ENCODE peak calls at places on chromosomes 16 and 17, in eight cellular contexts. S, U, L, J, D, Q, I and Z are unnamed samples.

GRCh38 chr16:68893710-68894705 is 50.7 kb downstream of the TANGO6 start:
- DNase-seq in D (peak), L (peak), U (no peak), S (no peak), Q (no peak), I (no peak), J (no peak), Z (no peak)

GRCh38 chr16:81593481-81593880 is 148.9 kb downstream of the CMIP start:
- DNase-seq in I (no peak), J (peak), L (no peak), U (no peak), D (no peak), Q (no peak), S (no peak), Z (no peak)

GRCh38 chr17:38587956-38588771 is 17.6 kb downstream of the SRCIN1 start:
- DNase-seq in D (no peak), U (no peak), J (no peak), L (no peak), S (no peak), I (no peak), Q (no peak), Z (no peak)

GRCh38 chr17:39365252-39365651 is 36.2 kb downstream of the FBXL20 start:
- DNase-seq in L (no peak), D (no peak), J (no peak), I (no peak), Q (no peak), S (no peak), U (no peak), Z (no peak)

GRCh38 chr16:30005341-30006094 is 5.3 kb downstream of the DOC2A start:
- DNase-seq in I (no peak), S (no peak), D (no peak), U (no peak), J (peak), L (no peak), Q (no peak), Z (no peak)

GRCh38 chr17:43572368-43572980 is 26.3 kb upstream of the ETV4 start:
- DNase-seq in I (no peak), S (no peak), Q (no peak), D (no peak), J (no peak), L (no peak), U (no peak), Z (no peak)

GRCh38 chr17:80254396-80255241 is 6.0 kb upstream of the RNF213 start:
- DNase-seq in U (no peak), S (peak), D (peak), J (no peak), L (no peak), Q (peak), I (no peak), Z (peak)

GRCh38 chr16:58264961-58265479 is 29.8 kb downstream of the PRSS54 start:
- DNase-seq in L (no peak), U (peak), Q (no peak), S (peak), I (no peak), J (no peak), D (peak), Z (no peak)

GRCh38 chr17:65018612-65019290 is 37.8 kb downstream of the GNA13 start:
- DNase-seq in S (no peak), L (no peak), Q (no peak), D (no peak), U (no peak), J (no peak), I (no peak), Z (no peak)

GRCh38 chr17:44848257-44848795 is 643 bp downstream of the HIGD1B start:
- DNase-seq in Q (no peak), S (no peak), L (no peak), I (no peak), U (no peak), J (no peak), D (no peak), Z (no peak)

GRCh38 chr17:64750891-64751677 is 89.0 kb upstream of the SMURF2 start:
- DNase-seq in D (no peak), J (no peak), L (no peak), I (no peak), U (no peak), S (no peak), Q (no peak), Z (no peak)

GRCh38 chr17:30254150-30254549 is 18.7 kb upstream of the SLC6A4 start:
- DNase-seq in D (no peak), S (no peak), Q (no peak), I (no peak), J (no peak), U (no peak), L (no peak), Z (no peak)

GRCh38 chr17:77726549-77726957 is 231.9 kb upstream of the TNRC6C start:
- DNase-seq in J (no peak), Q (no peak), S (peak), I (no peak), D (no peak), L (peak), U (no peak), Z (no peak)

GRCh38 chr17:45841883-45842525 is 2.7 kb upstream of the SPPL2C start:
- DNase-seq in L (no peak), D (no peak), S (no peak), Q (no peak), J (peak), U (no peak), I (no peak), Z (no peak)

GRCh38 chr17:40605301-40605700 is 40.0 kb upstream of the CCR7 start:
- DNase-seq in U (no peak), S (no peak), D (no peak), I (no peak), J (no peak), Q (peak), L (no peak), Z (no peak)

GRCh38 chr17:38579934-38580333 is 25.8 kb downstream of the SRCIN1 start:
- DNase-seq in I (no peak), D (peak), U (peak), Q (no peak), L (peak), J (peak), S (no peak), Z (no peak)

GRCh38 chr16:14649816-14650215 is 17.1 kb downstream of the BFAR start:
- DNase-seq in Q (no peak), L (no peak), I (no peak), U (no peak), J (no peak), S (no peak), D (no peak), Z (no peak)

GRCh38 chr16:35629001-35629400 is 2169.6 kb downstream of the TP53TG3F start:
- DNase-seq in U (no peak), Q (no peak), S (no peak), L (no peak), D (no peak), J (no peak), I (no peak), Z (no peak)

GRCh38 chr17:57130708-57131461 is 45.8 kb downstream of the AKAP1 start:
- DNase-seq in U (peak), Q (peak), L (peak), D (peak), I (peak), J (peak), S (peak), Z (peak)

GRCh38 chr16:7597677-7598076 is 265.0 kb downstream of the RBFOX1 start:
- DNase-seq in D (no peak), I (no peak), U (no peak), Q (no peak), S (no peak), J (no peak), L (no peak), Z (no peak)

GRCh38 chr17:4407851-4408250 is 25.9 kb upstream of the SPNS3 start:
- DNase-seq in D (peak), J (no peak), S (peak), Q (no peak), U (no peak), L (no peak), I (no peak), Z (no peak)

GRCh38 chr16:67174706-67175231 is 4.4 kb downstream of the NOL3 start:
- DNase-seq in D (no peak), L (no peak), Q (no peak), U (no peak), I (no peak), J (no peak), S (no peak), Z (no peak)

GRCh38 chr17:40922239-40922638 is 15.2 kb downstream of the KRT23 start:
- DNase-seq in I (no peak), S (peak), L (no peak), U (peak), Q (no peak), D (no peak), J (no peak), Z (no peak)

GRCh38 chr17:80921741-80922579 is 69.7 kb upstream of the CHMP6 start:
- DNase-seq in S (no peak), Q (no peak), J (no peak), U (no peak), I (no peak), D (no peak), L (no peak), Z (no peak)

GRCh38 chr17:72222971-72223370 is 102.2 kb downstream of the SOX9 start:
- DNase-seq in D (no peak), L (no peak), Q (no peak), S (no peak), J (no peak), I (no peak), U (no peak), Z (no peak)

GRCh38 chr16:7086842-7087616 is 245.6 kb upstream of the RBFOX1 start:
- DNase-seq in J (peak), Q (no peak), U (no peak), S (no peak), L (peak), I (no peak), D (peak), Z (no peak)

GRCh38 chr17:49055181-49055927 is 58.2 kb downstream of the IGF2BP1 start:
- DNase-seq in L (peak), D (no peak), Q (no peak), S (no peak), I (no peak), J (no peak), U (no peak), Z (no peak)

GRCh38 chr17:58172369-58173071 is 5.7 kb downstream of the OR4D2 start:
- DNase-seq in L (peak), Q (peak), D (no peak), J (peak), U (no peak), S (no peak), I (no peak), Z (peak)

GRCh38 chr17:12730931-12731521 is 58.3 kb upstream of the ARHGAP44 start:
- DNase-seq in Q (no peak), J (no peak), D (peak), L (peak), S (peak), U (no peak), I (no peak), Z (no peak)

GRCh38 chr17:47785538-47786123 is 36.0 kb downstream of the OSBPL7 start:
- DNase-seq in L (peak), I (no peak), D (no peak), S (peak), U (no peak), J (no peak), Q (no peak), Z (no peak)

GRCh38 chr17:17874478-17874877 is 37.7 kb upstream of the SREBF1 start:
- DNase-seq in U (peak), J (no peak), D (no peak), I (no peak), Q (no peak), L (no peak), S (no peak), Z (no peak)

GRCh38 chr17:35765086-35765710 is 4.5 kb downstream of the C17orf50 start:
- DNase-seq in L (no peak), I (no peak), U (no peak), D (no peak), S (no peak), Q (no peak), J (no peak), Z (no peak)